ENCODE peak calls at places on chromosomes 7 and 10, in four cellular contexts. V is myocyte, Y is NCI-H1092 treated with DMSO at 0.1 percent for 48 hours, X is substantia nigra. Z is an unnamed sample.

GRCh38 chr10:58003945-58004344 is 263.7 kb downstream of the IPMK start:
- DNase-seq in V (peak), X (no peak), Y (no peak), Z (peak)

GRCh38 chr7:108581655-108582491 is 12.2 kb downstream of the DNAJB9 start:
- DNase-seq in V (peak), Y (no peak), X (no peak), Z (peak)

GRCh38 chr10:100184426-100185219 is 1.2 kb downstream of the ERLIN1 start:
- DNase-seq in Y (peak), V (peak), X (no peak), Z (peak)

GRCh38 chr7:106193661-106194060 is 81.5 kb upstream of the SYPL1 start:
- DNase-seq in Y (no peak), X (no peak), V (no peak), Z (no peak)

GRCh38 chr7:959271-959670 is 4.8 kb upstream of the ADAP1 start:
- DNase-seq in V (no peak), Y (no peak), X (no peak), Z (no peak)

GRCh38 chr10:126481181-126481580 is 92.9 kb upstream of the ADAM12 start:
- DNase-seq in V (no peak), Y (no peak), X (no peak), Z (no peak)

GRCh38 chr10:58756126-58756525 is 243.5 kb downstream of the BICC1 start:
- DNase-seq in X (no peak), Y (no peak), V (peak), Z (peak)

GRCh38 chr7:142855756-142856564 is 1.1 kb downstream of the EPHB6 start:
- DNase-seq in Y (no peak), V (no peak), X (peak), Z (no peak)

GRCh38 chr10:101967713-101968112 is 88.3 kb downstream of the ARMH3 start:
- DNase-seq in V (no peak), X (no peak), Y (no peak), Z (peak)

GRCh38 chr7:41956712-41957111 is 253.8 kb upstream of the INHBA start:
- DNase-seq in X (no peak), V (no peak), Y (no peak), Z (no peak)

GRCh38 chr7:145753004-145753403 is 363.6 kb upstream of the CNTNAP2 start:
- DNase-seq in V (no peak), X (no peak), Y (no peak), Z (no peak)

GRCh38 chr10:68861253-68861652 is 33.9 kb downstream of the STOX1 start:
- DNase-seq in Y (no peak), V (peak), X (no peak), Z (peak)

GRCh38 chr7:141342664-141343400 is 208.4 kb upstream of the AGK start:
- DNase-seq in Y (no peak), V (no peak), X (no peak), Z (no peak)

GRCh38 chr10:23702977-23703414 is 264.1 kb downstream of the OTUD1 start:
- DNase-seq in X (peak), V (peak), Y (peak), Z (peak)

GRCh38 chr7:2508327-2509231 is 11.0 kb upstream of the LFNG start:
- DNase-seq in Y (no peak), V (peak), X (no peak), Z (peak)

GRCh38 chr7:47534322-47535032 is 47.4 kb downstream of the TNS3 start:
- DNase-seq in Y (no peak), X (no peak), V (peak), Z (peak)

GRCh38 chr10:101718681-101719275 is 23.8 kb upstream of the FBXW4 start:
- DNase-seq in Y (no peak), X (no peak), V (no peak), Z (no peak)

GRCh38 chr7:25358831-25359350 is 130.6 kb upstream of the NPVF start:
- DNase-seq in Y (peak), V (no peak), X (no peak), Z (no peak)

GRCh38 chr7:69781412-69781846 is 183.2 kb downstream of the AUTS2 start:
- DNase-seq in X (no peak), V (no peak), Y (no peak), Z (no peak)

GRCh38 chr7:64795176-64795575 is 948 bp downstream of the ZNF138 start:
- DNase-seq in X (no peak), Y (no peak), V (no peak), Z (no peak)

GRCh38 chr10:27446091-27446918 is 57.8 kb upstream of the RAB18 start:
- DNase-seq in X (no peak), Y (peak), V (peak), Z (peak)

GRCh38 chr10:78199019-78199418 is 165.4 kb downstream of the RPS24 start:
- DNase-seq in X (no peak), Y (peak), V (no peak), Z (no peak)

GRCh38 chr10:14588084-14588937 is 186.4 kb downstream of the FAM107B start:
- DNase-seq in Y (no peak), X (no peak), V (peak), Z (peak)

Z was measured in LHCN-M2.